ENCODE peak calls at places on chromosomes 11 and 22, in nine cellular contexts. H is K562, L is lung, J is IMR-90, P is transverse colon, M is thoracic aorta, B is Caco-2, G is right atrium auricular region, R is bronchial epithelial cell. F is an unnamed sample.

GRCh38 chr22:20228055-20228938 is 39.8 kb downstream of the RTN4R start:
- DNase-seq in H (no peak), L (no peak), J (no peak), P (no peak), M (no peak), B (no peak), G (no peak), R (no peak), F (no peak)

GRCh38 chr11:110907629-110908028 is 195.4 kb upstream of the ARHGAP20 start:
- DNase-seq in H (no peak), L (peak; percentile 44), J (peak; percentile 98), P (peak; percentile 72), M (no peak), B (no peak), G (no peak), R (peak; percentile 97), F (no peak)

GRCh38 chr22:43862074-43862881 is at the start of gene SULT4A1:
- DNase-seq in H (peak; percentile 47), L (no peak), J (peak; percentile 54), P (no peak), M (no peak), B (peak; percentile 21), G (no peak), R (no peak), F (peak; percentile 52)

GRCh38 chr11:103183981-103184592 is 74.9 kb downstream of the DYNC2H1 start:
- DNase-seq in H (no peak), L (no peak), J (no peak), P (no peak), M (no peak), B (no peak), G (no peak), R (no peak), F (no peak)

GRCh38 chr22:35205956-35206355 is 51.3 kb upstream of the HMGXB4 start:
- DNase-seq in H (no peak), L (no peak), J (peak; percentile 72), P (no peak), M (no peak), B (no peak), G (no peak), R (peak; percentile 33), F (no peak)

GRCh38 chr11:113446112-113446511 is 29.1 kb downstream of the DRD2 start:
- DNase-seq in H (no peak), L (no peak), J (no peak), P (no peak), M (no peak), B (no peak), G (no peak), R (peak; percentile 92), F (no peak)

GRCh38 chr22:40525250-40525884 is 111.2 kb downstream of the MRTFA start:
- DNase-seq in H (no peak), L (peak; percentile 42), J (peak; percentile 46), P (peak; percentile 51), M (no peak), B (no peak), G (no peak), R (no peak), F (peak; percentile 60)

GRCh38 chr11:74936976-74937375 is 11.9 kb downstream of the XRRA1 start:
- DNase-seq in H (no peak), L (no peak), J (no peak), P (no peak), M (no peak), B (no peak), G (no peak), R (no peak), F (no peak)

DNA sequence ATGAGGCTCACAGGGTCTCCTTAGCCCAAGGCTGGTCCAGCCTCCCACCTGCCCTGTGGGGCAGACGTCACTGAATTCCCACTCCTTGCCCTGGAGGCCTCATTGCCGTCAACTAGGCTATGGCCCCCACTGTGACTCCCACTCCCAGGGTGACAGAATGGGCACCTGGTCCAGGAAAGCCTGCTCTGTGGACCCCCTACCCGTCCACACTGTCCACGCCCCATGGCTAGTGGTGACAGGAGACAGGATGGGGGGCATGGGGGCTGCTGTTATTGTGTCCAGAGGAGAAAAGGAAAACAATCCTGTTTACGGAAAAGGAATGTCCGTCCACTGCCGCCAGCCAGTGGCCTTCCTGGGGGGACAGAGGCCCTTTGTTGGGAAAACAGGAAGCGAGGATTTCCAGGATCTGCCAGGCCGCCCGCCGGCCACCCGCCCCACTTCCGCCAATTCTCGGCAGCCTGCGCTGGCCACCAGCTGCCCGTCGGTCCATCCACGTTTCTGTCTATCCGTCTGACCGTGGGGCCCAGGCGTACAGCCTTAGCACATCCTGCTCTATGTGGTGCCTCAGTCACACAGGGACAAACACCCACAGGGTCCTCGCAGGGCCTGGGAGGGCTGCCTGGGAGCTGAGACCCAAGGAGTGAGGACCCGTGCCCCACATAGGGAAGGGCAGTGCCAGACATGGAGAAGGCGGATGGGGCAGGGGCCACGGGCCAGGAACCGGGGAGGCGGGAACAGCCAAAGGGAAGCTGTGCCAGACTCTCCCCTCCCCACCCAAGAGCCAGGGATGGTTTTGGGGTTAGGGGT is 19.5 kb downstream of the CRELD2 start:
- DNase-seq in H (no peak), L (no peak), J (no peak), P (no peak), M (no peak), B (no peak), G (no peak), R (no peak), F (no peak)
- H3K4me3 ChIP-seq in H (no peak overlapping the region), L (no peak overlapping the region), J (no peak overlapping the region), P (no peak overlapping the region), M (no peak overlapping the region), B (no peak overlapping the region), G (no peak overlapping the region), R (no peak overlapping the region), F (no peak overlapping the region)

DNA sequence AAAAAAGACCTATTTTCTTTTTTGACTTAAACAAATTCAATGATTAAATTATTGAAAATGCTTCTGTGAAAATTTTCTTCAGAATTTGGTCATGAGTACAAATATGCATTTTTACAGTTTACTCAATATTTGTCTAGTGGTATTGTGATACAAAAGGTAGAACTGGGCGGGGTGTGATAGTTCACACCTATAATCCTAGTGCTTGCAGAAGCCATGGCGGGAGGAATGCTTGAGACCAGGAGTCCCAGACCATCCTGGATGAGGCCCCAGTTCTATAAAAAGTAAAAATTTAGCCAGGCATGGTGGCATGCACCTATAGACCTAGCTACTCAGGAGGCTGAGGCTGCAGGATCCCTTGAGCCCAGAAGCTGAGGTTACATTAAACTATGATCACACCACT is 90.6 kb downstream of the ARHGAP42 start:
- DNase-seq in H (no peak), L (no peak), J (no peak), P (peak; percentile 36), M (no peak), B (peak; percentile 77), G (no peak), R (no peak), F (no peak)
- TF ChIP-seq CTCF in H (no peak), L (no peak), J (no peak), P (no peak), M (no peak), B (no peak), G (no peak), R (no peak), F (no peak)

DNA sequence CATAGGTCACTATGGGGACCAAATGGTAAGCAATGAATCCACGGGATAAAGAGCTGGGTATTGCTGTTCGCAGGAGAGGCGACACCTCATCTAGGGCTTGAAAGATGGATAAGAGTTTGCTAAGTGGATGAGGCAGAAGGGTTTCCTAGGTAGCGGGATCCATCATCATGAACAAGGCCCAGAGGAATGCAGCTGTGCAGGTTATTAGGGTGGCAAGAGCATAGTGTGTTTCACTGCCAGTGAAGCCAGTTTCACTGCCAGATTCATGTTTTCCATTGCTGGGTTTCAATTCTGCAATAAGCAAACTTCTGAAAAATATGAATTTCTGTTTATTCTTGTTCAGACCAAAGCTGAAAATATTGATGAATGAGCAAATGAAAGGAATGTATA is 27.2 kb downstream of the WEE1 start:
- DNase-seq in H (no peak), L (no peak), J (peak; percentile 53), P (no peak), M (no peak), B (peak; percentile 45), G (no peak), R (peak; percentile 97), F (no peak)
- H3K4me3 ChIP-seq in H (no peak overlapping the region), L (no peak overlapping the region), J (no peak overlapping the region), P (no peak overlapping the region), M (no peak overlapping the region), B (no peak overlapping the region), G (no peak overlapping the region), R (no peak overlapping the region), F (no peak overlapping the region)

DNA sequence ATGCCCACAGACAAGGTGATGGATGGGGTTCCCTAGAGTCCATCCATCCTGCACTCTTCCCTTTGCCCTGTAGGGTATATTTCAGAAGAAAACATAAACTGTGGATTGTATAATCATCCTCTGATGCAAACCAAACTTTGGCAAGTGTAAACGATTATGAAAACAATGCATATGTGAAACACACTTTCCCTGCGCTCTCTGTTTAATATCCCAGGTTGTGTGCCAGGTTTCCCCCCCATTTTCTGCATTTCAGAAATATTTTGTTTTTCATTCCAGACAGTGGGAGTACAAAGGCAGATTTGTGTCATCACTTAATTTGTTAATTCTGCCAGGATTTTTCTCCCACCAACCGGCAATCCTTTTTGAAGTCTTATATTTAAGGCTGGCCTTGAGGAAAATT is 110.0 kb downstream of the LDLRAD3 start:
- DNase-seq in H (no peak), L (no peak), J (no peak), P (no peak), M (no peak), B (no peak), G (no peak), R (no peak), F (no peak)
- TF ChIP-seq CTCF in H (no peak), L (no peak), J (no peak), P (no peak), M (no peak), B (no peak), G (no peak), R (no peak), F (no peak)

GRCh38 chr11:12902784-12903491 is 106.2 kb upstream of the RASSF10 start:
- DNase-seq in H (no peak), L (no peak), J (no peak), P (no peak), M (no peak), B (no peak), G (no peak), R (no peak), F (no peak)
- H3K4me3 ChIP-seq in H (no peak overlapping the region), L (no peak overlapping the region), J (no peak overlapping the region), P (no peak overlapping the region), M (no peak overlapping the region), B (no peak overlapping the region), G (no peak overlapping the region), R (no peak overlapping the region), F (no peak overlapping the region)